ENCODE peak calls at places on chromosomes 4 and X, in seven cellular contexts. W, C, K, V, F, M and Q are unnamed samples.

GRCh38 chr4:121448231-121448630 is 67.4 kb upstream of the QRFPR start:
- DNase-seq in W (no peak), C (no peak), K (no peak), V (no peak), F (peak), M (no peak), Q (no peak)

GRCh38 chr4:42541647-42542046 is 115.3 kb downstream of the ATP8A1 start:
- DNase-seq in W (no peak), C (no peak), K (no peak), V (no peak), F (no peak), M (no peak), Q (no peak)

GRCh38 chrX:137858106-137858505 is 292.2 kb downstream of the ZIC3 start:
- DNase-seq in W (no peak), C (no peak), K (no peak), V (no peak), F (no peak), M (no peak), Q (no peak)

GRCh38 chrX:149493567-149494562 is 11.2 kb downstream of the IDS start:
- DNase-seq in W (peak), C (no peak), K (no peak), V (no peak), F (peak), M (peak), Q (no peak)

GRCh38 chrX:143429831-143430230 is 87.4 kb downstream of the SPANXN3 start:
- DNase-seq in W (no peak), C (no peak), K (no peak), V (no peak), F (peak), M (no peak), Q (no peak)

GRCh38 chr4:52861879-52862604 is at the start of gene RASL11B:
- DNase-seq in W (peak), C (peak), K (peak), V (no peak), F (peak), M (peak), Q (peak)

GRCh38 chr4:176002007-176002623 is 63.5 kb upstream of the WDR17 start:
- DNase-seq in W (no peak), C (peak), K (no peak), V (no peak), F (peak), M (peak), Q (peak)

GRCh38 chr4:10275696-10276095 is 159.1 kb upstream of the WDR1 start:
- DNase-seq in W (no peak), C (no peak), K (no peak), V (no peak), F (no peak), M (no peak), Q (no peak)

GRCh38 chrX:40971736-40972135 is 113.5 kb upstream of the USP9X start:
- DNase-seq in W (no peak), C (no peak), K (no peak), V (no peak), F (peak), M (no peak), Q (no peak)

GRCh38 chr4:34182346-34182745 is 2062.0 kb downstream of the ARAP2 start:
- DNase-seq in W (no peak), C (peak), K (no peak), V (no peak), F (no peak), M (no peak), Q (peak)

GRCh38 chrX:42531431-42531830 is 246.5 kb downstream of the PPP1R2C start:
- DNase-seq in W (no peak), C (no peak), K (peak), V (no peak), F (no peak), M (no peak), Q (no peak)

GRCh38 chr4:98433608-98434198 is 172.5 kb downstream of the RAP1GDS1 start:
- DNase-seq in W (no peak), C (peak), K (no peak), V (no peak), F (peak), M (no peak), Q (no peak)

GRCh38 chr4:125123710-125124109 is 191.0 kb upstream of the FAT4 start:
- DNase-seq in W (no peak), C (peak), K (no peak), V (no peak), F (no peak), M (no peak), Q (no peak)

GRCh38 chrX:107978707-107979307 is 3.4 kb downstream of the TEX13B start:
- DNase-seq in W (no peak), C (peak), K (no peak), V (no peak), F (peak), M (no peak), Q (peak)

GRCh38 chr4:112172180-112172579 is 26.9 kb downstream of the FAM241A start:
- DNase-seq in W (no peak), C (no peak), K (no peak), V (no peak), F (no peak), M (no peak), Q (no peak)

GRCh38 chrX:19772759-19773623 is 114.4 kb downstream of the SH3KBP1 start:
- DNase-seq in W (no peak), C (no peak), K (no peak), V (no peak), F (peak), M (no peak), Q (no peak)
- H3K4me3 ChIP-seq in W (no peak), C (no peak), K (peak), V (no peak), F (peak), M (no peak), Q (no peak)

DNA sequence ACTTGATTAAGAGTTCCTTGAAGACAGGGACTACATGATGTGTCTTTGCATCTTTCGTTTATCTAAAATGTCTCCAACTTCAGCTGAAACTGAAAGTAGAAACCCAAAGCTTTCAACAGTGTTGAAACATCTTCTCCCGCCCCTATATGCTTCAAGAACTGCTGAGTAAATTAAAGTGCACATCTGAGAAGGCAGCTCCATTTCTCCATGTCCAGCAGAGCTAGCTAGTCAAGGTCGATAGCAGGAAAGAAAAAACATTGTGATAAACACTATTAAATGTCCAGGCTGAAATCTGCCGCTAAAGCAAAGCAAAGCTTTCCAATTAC is 185.6 kb upstream of the TBL1X start:
- DNase-seq in W (no peak), C (no peak), K (no peak), V (no peak), F (no peak), M (no peak), Q (peak)
- H3K4me3 ChIP-seq in W (no peak), C (peak), K (no peak), V (no peak), F (no peak), M (no peak), Q (peak)

DNA sequence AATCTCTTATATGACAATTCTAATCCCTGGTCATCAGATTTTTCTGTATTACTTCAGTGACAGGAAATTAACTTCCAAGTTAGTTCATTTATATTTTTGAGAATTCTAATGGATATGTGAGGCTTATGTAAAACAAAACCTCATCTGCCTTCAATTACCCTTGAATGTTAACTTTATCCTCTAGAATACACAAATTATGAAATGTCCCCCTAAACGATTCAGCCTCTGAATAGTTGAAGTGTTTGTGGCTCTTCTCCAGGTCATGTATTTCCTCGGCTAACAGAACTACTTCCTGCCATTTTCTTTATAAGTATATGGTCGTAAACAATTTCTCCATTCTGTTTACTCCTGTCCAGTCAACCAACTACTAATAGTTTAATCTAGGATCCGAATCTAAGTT is 401.3 kb downstream of the PCDH10 start:
- DNase-seq in W (no peak), C (no peak), K (no peak), V (no peak), F (no peak), M (no peak), Q (no peak)
- H3K4me3 ChIP-seq in W (no peak), C (no peak), K (no peak), V (no peak), F (no peak), M (no peak), Q (no peak)

GRCh38 chr4:183409463-183409862 is 35.0 kb upstream of the CDKN2AIP start:
- DNase-seq in W (no peak), C (no peak), K (no peak), V (no peak), F (no peak), M (no peak), Q (no peak)
- H3K4me3 ChIP-seq in W (no peak), C (no peak), K (no peak), V (no peak), F (no peak), M (no peak), Q (no peak)

GRCh38 chrX:119503484-119503861 is 35.2 kb downstream of the SLC25A5 start:
- DNase-seq in W (no peak), C (peak), K (no peak), V (peak), F (peak), M (no peak), Q (peak)

GRCh38 chrX:119501511-119502148 is 33.4 kb downstream of the SLC25A5 start:
- DNase-seq in W (no peak), C (no peak), K (no peak), V (no peak), F (peak), M (no peak), Q (no peak)

GRCh38 chrX:119502727-119503483 is 34.7 kb downstream of the SLC25A5 start:
- DNase-seq in W (no peak), C (peak), K (peak), V (no peak), F (peak), M (no peak), Q (peak)

GRCh38 chrX:119507206-119507605 is 39.0 kb downstream of the SLC25A5 start:
- DNase-seq in W (no peak), C (no peak), K (no peak), V (no peak), F (no peak), M (no peak), Q (no peak)

DNA sequence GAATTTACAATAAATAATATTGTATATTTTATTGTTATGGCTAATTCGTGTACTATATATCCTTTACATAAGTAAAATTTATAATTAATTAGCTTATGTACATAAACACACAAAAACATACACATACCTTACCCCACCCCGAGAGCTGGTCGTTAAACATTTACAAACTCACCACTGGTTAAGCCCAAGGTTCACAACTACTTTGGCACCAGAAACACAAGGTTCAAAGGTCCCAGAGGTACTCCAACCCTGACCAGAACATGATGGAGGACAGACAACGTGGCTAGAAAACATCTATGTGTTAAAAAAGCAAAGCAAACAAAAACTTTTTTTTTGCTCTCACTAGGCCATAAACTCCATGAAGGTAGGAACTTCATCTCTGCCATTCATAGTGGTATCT is 37.7 kb downstream of the SLC25A5 start:
- DNase-seq in W (no peak), C (no peak), K (no peak), V (no peak), F (no peak), M (no peak), Q (no peak)
- H3K4me3 ChIP-seq in W (no peak), C (no peak), K (no peak), V (no peak), F (no peak), M (no peak), Q (no peak)